ENCODE peak calls at places on chromosome 21, in seven cellular contexts. X is mucosa of descending colon; U is effector memory CD8-positive, alpha-beta T cell; Y is activated T-cell treated with anti-CD3 and anti-CD28 coated beads, Interleukin-2, amount 50 U/mL, for 4 hours; G is activated naive CD8-positive, alpha-beta T cell treated with anti-CD3 and anti-CD28 coated beads, Interleukin-2, amount 50 U/mL, for 24 hours; W is lung; R is left lung. O is an unnamed sample.

GRCh38 chr21:15943009-15943666 is 213.4 kb downstream of the USP25 start:
- ATAC-seq in G (no peak), W (no peak), X (no peak), Y (no peak), U (no peak), R (peak; percentile 70), O (no peak)

GRCh38 chr21:42553435-42553834 is 39.8 kb downstream of the SLC37A1 start:
- ATAC-seq in X (no peak), W (no peak), U (no peak), Y (no peak), G (no peak), R (peak; percentile 79), O (no peak)

GRCh38 chr21:29812947-29813346 is 126.8 kb downstream of the GRIK1 start:
- ATAC-seq in U (no peak), R (no peak), W (no peak), X (no peak), G (no peak), Y (no peak), O (no peak)

GRCh38 chr21:16912075-16912474 is 600.8 kb upstream of the CXADR start:
- ATAC-seq in X (no peak), W (no peak), R (peak; percentile 18), U (no peak), G (no peak), Y (no peak), O (no peak)

GRCh38 chr21:43702785-43703067 is 16.2 kb upstream of the PDXK start:
- ATAC-seq in U (no peak), W (no peak), R (no peak), X (peak; percentile 46), G (no peak), Y (peak; percentile 6), O (no peak)

GRCh38 chr21:42905195-42905594 is 12.1 kb downstream of the NDUFV3 start:
- ATAC-seq in G (no peak), R (no peak), X (no peak), U (no peak), W (no peak), Y (no peak), O (no peak)

GRCh38 chr21:26946744-26947446 is 20.0 kb downstream of the ADAMTS5 start:
- ATAC-seq in U (no peak), X (no peak), R (no peak), Y (no peak), W (no peak), G (no peak), O (no peak)

GRCh38 chr21:42148097-42148496 is 70.8 kb upstream of the ABCG1 start:
- ATAC-seq in G (peak; percentile 50), Y (peak; percentile 49), W (no peak), X (no peak), U (no peak), R (no peak), O (no peak)

GRCh38 chr21:27423906-27424595 is 457.2 kb upstream of the ADAMTS5 start:
- ATAC-seq in U (no peak), R (no peak), G (no peak), Y (no peak), X (peak; percentile 55), W (no peak), O (no peak)

GRCh38 chr21:36048357-36048756 is 12.0 kb downstream of the SETD4 start:
- ATAC-seq in Y (no peak), W (no peak), U (no peak), G (peak; percentile 85), X (no peak), R (no peak), O (peak; percentile 32)

GRCh38 chr21:26683996-26684395 is 110.9 kb upstream of the CYYR1 start:
- ATAC-seq in G (no peak), W (no peak), Y (no peak), R (no peak), U (no peak), X (no peak), O (no peak)

GRCh38 chr21:14526816-14527689 is 19.1 kb downstream of the SAMSN1 start:
- ATAC-seq in X (peak; percentile 31), U (peak; percentile 55), G (no peak), W (no peak), Y (no peak), R (no peak), O (peak; percentile 12)

GRCh38 chr21:44847261-44848056 is 26.0 kb downstream of the PTTG1IP start:
- ATAC-seq in U (no peak), G (no peak), X (no peak), Y (no peak), W (no peak), R (no peak), O (no peak)

GRCh38 chr21:35265170-35265877 is 216.2 kb upstream of the RUNX1 start:
- ATAC-seq in Y (no peak), G (no peak), X (no peak), W (no peak), R (no peak), U (no peak), O (no peak)

GRCh38 chr21:46596201-46596600 is 8.7 kb downstream of the S100B start:
- ATAC-seq in G (no peak), R (no peak), U (no peak), Y (no peak), W (no peak), X (no peak), O (no peak)

GRCh38 chr21:28160378-28160777 is 832.3 kb downstream of the LTN1 start:
- ATAC-seq in G (no peak), U (no peak), X (no peak), R (no peak), W (no peak), Y (no peak), O (no peak)

GRCh38 chr21:39660191-39660590 is 47.5 kb downstream of the B3GALT5 start:
- ATAC-seq in W (no peak), X (peak; percentile 46), U (no peak), R (peak; percentile 35), G (no peak), Y (no peak), O (no peak)

GRCh38 chr21:31107871-31108270 is 69.6 kb upstream of the KRTAP19-8 start:
- ATAC-seq in G (no peak), R (peak; percentile 61), Y (no peak), W (no peak), X (no peak), U (no peak), O (no peak)